ENCODE peak calls at places on chromosomes 6 and 20, in eight cellular contexts. A is osteoblast; R is heart left ventricle; O is CD8-positive, alpha-beta T cell; L is upper lobe of right lung; B is AG04449; E is psoas muscle; D is neural progenitor cell. Z is an unnamed sample.

GRCh38 chr6:152587473-152587872 is 49.7 kb downstream of the SYNE1 start:
- DNase-seq in A (peak), R (no peak), O (no peak), L (no peak), B (no peak), E (no peak), D (no peak), Z (no peak)

GRCh38 chr6:12621766-12622165 is 94.8 kb upstream of the PHACTR1 start:
- DNase-seq in A (no peak), R (no peak), O (no peak), L (no peak), B (no peak), E (no peak), D (no peak), Z (no peak)

GRCh38 chr6:44127186-44128019 is at the start of the genes MRPL14 and TMEM63B:
- DNase-seq in A (peak), R (peak), O (peak), L (peak), B (no peak), E (peak), D (peak), Z (peak)

GRCh38 chr20:56520180-56520579 is 4.4 kb upstream of the FAM209A start:
- DNase-seq in A (no peak), R (no peak), O (no peak), L (peak), B (no peak), E (no peak), D (no peak), Z (no peak)

GRCh38 chr20:61082700-61083099 is 169.4 kb upstream of the CDH4 start:
- DNase-seq in A (no peak), R (no peak), O (no peak), L (no peak), B (no peak), E (no peak), D (no peak), Z (no peak)

GRCh38 chr6:44072959-44073611 is 54.2 kb downstream of the MRPL14 start:
- DNase-seq in A (peak), R (peak), O (peak), L (peak), B (no peak), E (peak), D (peak), Z (peak)

GRCh38 chr6:72464791-72465691 is 156.8 kb upstream of the KCNQ5 start:
- DNase-seq in A (peak), R (no peak), O (no peak), L (no peak), B (no peak), E (no peak), D (no peak), Z (peak)

GRCh38 chr6:157020398-157021266 is 243.5 kb downstream of the ARID1B start:
- DNase-seq in A (peak), R (no peak), O (peak), L (peak), B (no peak), E (no peak), D (peak), Z (peak)

GRCh38 chr6:69622230-69622629 is 174.6 kb downstream of the LMBRD1 start:
- DNase-seq in A (no peak), R (no peak), O (no peak), L (no peak), B (no peak), E (no peak), D (no peak), Z (no peak)

GRCh38 chr6:143998686-143999085 is 9.4 kb downstream of the PLAGL1 start:
- DNase-seq in A (no peak), R (no peak), O (no peak), L (no peak), B (no peak), E (no peak), D (no peak), Z (no peak)

GRCh38 chr6:33061987-33062386 is 11.5 kb downstream of the HLA-DPA1 start:
- DNase-seq in A (no peak), R (no peak), O (no peak), L (no peak), B (no peak), E (no peak), D (no peak), Z (no peak)

GRCh38 chr20:15916623-15917022 is 656.6 kb downstream of the KIF16B start:
- DNase-seq in A (no peak), R (no peak), O (no peak), L (no peak), B (no peak), E (no peak), D (no peak), Z (no peak)

GRCh38 chr6:43496370-43497128 is 13.6 kb downstream of the LRRC73 start:
- DNase-seq in A (peak), R (no peak), O (no peak), L (no peak), B (no peak), E (peak), D (peak), Z (peak)

GRCh38 chr6:6717953-6718352 is 129.4 kb downstream of the LY86 start:
- DNase-seq in A (no peak), R (no peak), O (no peak), L (no peak), B (no peak), E (no peak), D (no peak), Z (no peak)

GRCh38 chr6:132161283-132161682 is 210.1 kb upstream of the CCN2 start:
- DNase-seq in A (no peak), R (no peak), O (no peak), L (no peak), B (no peak), E (no peak), D (peak), Z (peak)

GRCh38 chr6:136982928-136983327 is 60.8 kb downstream of the SLC35D3 start:
- DNase-seq in A (no peak), R (no peak), O (no peak), L (no peak), B (no peak), E (no peak), D (no peak), Z (no peak)

GRCh38 chr6:19415605-19416326 is 421.4 kb upstream of the ID4 start:
- DNase-seq in A (no peak), R (no peak), O (no peak), L (no peak), B (no peak), E (no peak), D (no peak), Z (peak)

GRCh38 chr20:6664574-6664973 is 102.9 kb upstream of the BMP2 start:
- DNase-seq in A (no peak), R (no peak), O (no peak), L (no peak), B (no peak), E (no peak), D (no peak), Z (no peak)

GRCh38 chr20:53940883-53941546 is 129.4 kb downstream of the BCAS1 start:
- DNase-seq in A (peak), R (no peak), O (no peak), L (no peak), B (peak), E (no peak), D (peak), Z (peak)

GRCh38 chr6:156980515-156980914 is 203.3 kb downstream of the ARID1B start:
- DNase-seq in A (no peak), R (no peak), O (no peak), L (no peak), B (no peak), E (no peak), D (peak), Z (no peak)

GRCh38 chr6:137353346-137353745 is 134.2 kb upstream of the IFNGR1 start:
- DNase-seq in A (no peak), R (no peak), O (no peak), L (no peak), B (no peak), E (no peak), D (no peak), Z (no peak)

GRCh38 chr6:30562470-30563425 is 5.7 kb downstream of the PRR3 start:
- DNase-seq in A (peak), R (no peak), O (no peak), L (no peak), B (no peak), E (no peak), D (no peak), Z (no peak)

GRCh38 chr6:107083047-107083768 is 32.1 kb downstream of the BEND3 start:
- DNase-seq in A (no peak), R (no peak), O (no peak), L (no peak), B (no peak), E (no peak), D (no peak), Z (no peak)

GRCh38 chr20:5369622-5370021 is 52.9 kb upstream of the PROKR2 start:
- DNase-seq in A (no peak), R (no peak), O (no peak), L (no peak), B (no peak), E (no peak), D (no peak), Z (no peak)

GRCh38 chr20:58149412-58150091 is 78.9 kb downstream of the ANKRD60 start:
- DNase-seq in A (no peak), R (no peak), O (no peak), L (no peak), B (no peak), E (no peak), D (no peak), Z (no peak)

GRCh38 chr6:34982424-34982852 is 93.4 kb downstream of the ANKS1A start:
- DNase-seq in A (peak), R (no peak), O (no peak), L (no peak), B (no peak), E (no peak), D (peak), Z (peak)

GRCh38 chr6:3494391-3495100 is 37.7 kb upstream of the SLC22A23 start:
- DNase-seq in A (no peak), R (no peak), O (no peak), L (no peak), B (no peak), E (no peak), D (no peak), Z (no peak)

GRCh38 chr6:35757461-35758123 is 18.8 kb upstream of the CLPSL2 start:
- DNase-seq in A (peak), R (no peak), O (no peak), L (no peak), B (no peak), E (no peak), D (peak), Z (peak)

GRCh38 chr6:134097114-134097707 is 44.8 kb upstream of the SLC2A12 start:
- DNase-seq in A (no peak), R (no peak), O (peak), L (no peak), B (no peak), E (peak), D (peak), Z (peak)

GRCh38 chr20:9040874-9041524 is 27.9 kb upstream of the PLCB4 start:
- DNase-seq in A (no peak), R (no peak), O (no peak), L (no peak), B (no peak), E (no peak), D (no peak), Z (peak)

GRCh38 chr6:86251106-86251505 is 608.4 kb upstream of the SYNCRIP start:
- DNase-seq in A (no peak), R (no peak), O (no peak), L (no peak), B (no peak), E (no peak), D (no peak), Z (no peak)

GRCh38 chr6:87391334-87391733 is 16.4 kb upstream of the CFAP206 start:
- DNase-seq in A (no peak), R (no peak), O (no peak), L (no peak), B (no peak), E (no peak), D (peak), Z (peak)

DNA sequence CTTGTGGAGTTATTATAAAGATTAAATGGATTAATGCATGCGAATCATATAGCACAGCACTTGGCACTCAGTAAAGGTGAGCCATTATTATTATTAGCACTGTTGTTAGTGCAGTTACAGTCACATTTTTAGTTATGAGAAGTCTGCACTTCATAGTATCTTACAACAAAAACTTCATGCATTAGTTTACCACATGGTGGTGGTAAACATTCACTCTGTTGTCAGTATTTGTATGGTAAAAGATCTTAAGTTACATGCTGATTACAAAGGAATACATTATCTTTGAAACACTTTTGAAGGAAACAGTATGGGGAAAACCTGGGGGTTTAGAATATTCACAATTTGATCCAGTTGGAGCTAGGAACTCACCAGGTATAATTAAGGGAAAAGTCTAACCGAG is 20.8 kb downstream of the TMEM14A start:
- DNase-seq in A (no peak), R (no peak), O (no peak), L (no peak), B (no peak), E (no peak), D (no peak), Z (no peak)
- TF ChIP-seq CTCF in A (peak), R (no peak), O (no peak), L (no peak), B (no peak), E (no peak), D (no peak), Z (no peak)

DNA sequence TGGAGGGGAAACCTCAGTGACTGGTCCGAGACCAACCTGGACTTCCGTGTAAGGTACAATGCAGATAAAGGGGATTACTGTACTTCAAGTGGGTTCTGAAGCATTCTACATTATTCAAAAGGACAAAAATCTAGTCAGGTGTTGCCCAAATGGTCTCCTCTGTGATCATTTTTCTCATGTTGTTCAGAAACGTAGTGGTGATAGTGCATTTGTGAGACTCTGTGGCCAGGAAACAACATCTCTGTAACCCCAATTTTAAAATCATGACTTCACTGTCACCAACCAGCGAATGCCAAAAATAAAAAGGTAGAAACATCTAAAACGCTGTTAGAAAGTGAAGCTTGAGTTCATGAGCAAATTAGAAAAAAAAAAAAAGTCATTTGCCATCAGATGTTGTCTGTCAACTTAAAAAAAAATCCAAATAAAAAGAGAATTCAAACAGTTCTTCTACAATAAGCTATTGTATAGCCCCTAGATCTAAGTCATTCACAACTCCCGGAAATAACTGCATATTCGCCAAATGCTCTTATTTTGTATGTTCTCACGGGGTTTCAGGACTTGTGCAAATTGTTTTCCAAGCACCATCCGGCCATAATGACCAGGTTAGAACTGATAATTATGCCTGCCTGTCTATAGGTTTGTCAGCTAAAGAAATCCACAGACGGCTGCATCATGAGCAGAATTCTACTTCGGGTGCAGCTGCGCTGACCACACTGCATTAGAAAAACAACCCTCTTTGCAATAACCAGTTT is 87.9 kb downstream of the HIVEP2 start:
- DNase-seq in A (no peak), R (no peak), O (no peak), L (no peak), B (no peak), E (no peak), D (no peak), Z (no peak)
- H3K4me3 ChIP-seq in A (no peak), R (no peak), O (peak), L (no peak), B (no peak), E (no peak), D (no peak), Z (no peak)

GRCh38 chr6:139109558-139109957 is 25.3 kb upstream of the HECA start:
- DNase-seq in A (no peak), R (no peak), O (no peak), L (no peak), B (no peak), E (no peak), D (peak), Z (no peak)
- TF ChIP-seq CTCF in A (peak), R (peak), O (peak), L (no peak), B (peak), E (peak), D (peak), Z (peak)

DNA sequence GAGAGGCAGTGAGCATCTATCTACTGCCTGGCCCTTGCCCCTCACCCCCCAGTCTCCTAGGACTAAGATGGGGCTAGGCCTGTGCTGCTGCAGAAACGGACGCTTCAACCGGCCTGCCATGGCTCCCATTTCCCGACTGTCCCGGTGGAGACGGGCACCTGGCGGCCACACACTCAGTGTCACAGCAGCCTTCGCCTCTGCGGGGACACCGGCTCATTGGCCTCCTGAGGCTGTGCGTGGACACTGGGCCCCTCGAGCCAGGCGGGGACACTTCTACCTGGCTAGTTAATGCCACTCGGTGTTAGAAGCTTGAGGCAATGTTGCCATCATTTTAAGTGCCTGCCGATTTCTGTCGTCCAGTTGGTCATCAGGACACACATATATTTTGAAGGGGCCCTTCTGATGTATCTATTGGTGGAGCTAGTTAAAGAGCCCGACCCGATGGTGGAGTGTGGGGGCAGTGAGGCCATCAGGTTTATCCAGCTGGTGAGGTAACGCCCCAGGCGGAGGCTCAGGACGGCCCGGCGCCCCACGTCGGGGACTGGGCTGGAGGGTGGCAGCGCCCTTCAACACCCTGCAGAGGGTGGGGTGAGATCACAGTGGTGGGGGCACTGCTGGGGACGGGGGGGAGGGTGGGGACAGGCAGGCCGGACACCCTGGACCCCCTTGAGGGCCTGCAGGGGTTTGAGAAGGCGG is 58.9 kb upstream of the GATA5 start:
- DNase-seq in A (no peak), R (no peak), O (no peak), L (no peak), B (no peak), E (no peak), D (no peak), Z (no peak)
- H3K4me3 ChIP-seq in A (no peak), R (no peak), O (no peak), L (no peak), B (no peak), E (no peak), D (no peak), Z (no peak)

DNA sequence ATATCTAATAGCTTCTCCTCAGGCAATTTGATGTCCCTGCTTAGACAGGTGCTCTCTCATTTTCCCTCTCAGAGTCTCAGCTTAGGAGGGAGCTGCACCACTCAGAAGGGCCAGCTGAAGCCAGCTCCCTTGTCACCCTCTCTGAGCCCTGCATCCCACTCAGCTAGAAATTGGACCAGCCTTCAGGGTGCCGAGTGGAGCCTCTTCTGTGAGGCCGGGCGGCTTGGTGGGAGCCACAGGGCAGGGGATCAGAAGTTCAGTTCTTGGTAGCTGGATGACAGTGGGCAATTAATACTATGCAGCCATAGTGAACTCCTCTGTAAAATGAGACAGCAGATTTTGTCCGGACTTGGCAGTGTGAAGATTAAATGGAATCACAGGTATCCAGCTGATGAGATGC is 368.4 kb downstream of the MAFB start:
- DNase-seq in A (no peak), R (no peak), O (no peak), L (no peak), B (no peak), E (no peak), D (no peak), Z (no peak)
- TF ChIP-seq CTCF in A (no peak), R (no peak), O (no peak), L (no peak), B (no peak), E (no peak), D (no peak), Z (no peak)

GRCh38 chr6:170460606-170461005 is 92.5 kb downstream of the PSMB1 start:
- DNase-seq in A (no peak), R (no peak), O (no peak), L (peak), B (no peak), E (no peak), D (no peak), Z (no peak)

GRCh38 chr6:170456886-170457698 is 96.0 kb downstream of the PSMB1 start:
- DNase-seq in A (peak), R (no peak), O (no peak), L (peak), B (no peak), E (no peak), D (no peak), Z (no peak)

GRCh38 chr6:170461111-170461510 is 92.0 kb downstream of the PSMB1 start:
- DNase-seq in A (no peak), R (no peak), O (no peak), L (peak), B (no peak), E (no peak), D (no peak), Z (no peak)

GRCh38 chr6:170461556-170462365 is 91.3 kb downstream of the PSMB1 start:
- DNase-seq in A (no peak), R (no peak), O (no peak), L (peak), B (no peak), E (no peak), D (no peak), Z (no peak)

GRCh38 chr6:170459451-170459850 is 93.7 kb downstream of the PSMB1 start:
- DNase-seq in A (peak), R (no peak), O (peak), L (peak), B (no peak), E (peak), D (no peak), Z (peak)
- H3K4me3 ChIP-seq in A (peak), R (peak), O (no peak), L (peak), B (no peak), E (no peak), D (no peak), Z (no peak)

DNA sequence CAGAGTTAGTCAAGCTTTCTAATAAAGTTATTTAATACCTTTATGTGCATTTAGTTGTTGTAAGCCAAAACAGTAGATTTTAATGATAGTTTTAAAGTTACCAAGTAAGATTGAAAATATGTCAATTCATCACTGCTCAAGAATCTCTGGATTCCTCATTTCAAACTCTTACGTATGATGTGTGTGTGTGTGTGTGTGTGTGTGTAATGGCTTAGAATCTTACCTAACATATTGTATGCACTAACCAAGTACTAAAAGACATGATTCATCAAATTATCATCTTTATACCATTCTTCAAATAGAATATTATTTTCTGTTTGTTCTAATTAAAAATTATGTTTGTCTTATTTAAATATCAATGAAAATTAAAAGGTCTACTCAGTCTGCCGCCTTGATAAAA is 41.5 kb upstream of the ZNF337 start:
- DNase-seq in A (no peak), R (no peak), O (no peak), L (no peak), B (peak), E (no peak), D (no peak), Z (peak)
- TF ChIP-seq CTCF in A (no peak), R (no peak), O (no peak), L (no peak), B (no peak), E (no peak), D (no peak), Z (no peak)

Z was measured in astrocyte of the spinal cord.